ENCODE peak calls at places on chromosomes 12 and 14, in eight cellular contexts. One of them, this sample, is unnamed. For H3K9me3, the result is how much of the 10 kb centered on the place peaks cover.

GRCh38 chr12:119602695-119603094 is 9.1 kb downstream of the TMEM233 start:
- DNase-seq in right cardiac atrium: no peak
- DNase-seq in MM.1S: no peak
- DNase-seq in BE2C: no peak
- DNase-seq in neuronal stem cell: no peak
- DNase-seq in heart right ventricle: no peak
- DNase-seq in H1: no peak
- DNase-seq in ovary: no peak
- DNase-seq in this sample: no peak

GRCh38 chr14:32434880-32435279 is 105.8 kb downstream of the AKAP6 start:
- DNase-seq in right cardiac atrium: no peak
- DNase-seq in MM.1S: no peak
- DNase-seq in BE2C: no peak
- DNase-seq in neuronal stem cell: no peak
- DNase-seq in heart right ventricle: no peak
- DNase-seq in H1: no peak
- DNase-seq in ovary: no peak
- DNase-seq in this sample: no peak

GRCh38 chr14:29941401-29941800 is 13.8 kb upstream of the PRKD1 start:
- DNase-seq in right cardiac atrium: no peak
- DNase-seq in MM.1S: no peak
- DNase-seq in BE2C: no peak
- DNase-seq in neuronal stem cell: no peak
- DNase-seq in heart right ventricle: no peak
- DNase-seq in H1: no peak
- DNase-seq in ovary: no peak
- DNase-seq in this sample: no peak

GRCh38 chr12:30357712-30358111 is 338.0 kb downstream of the IPO8 start:
- DNase-seq in right cardiac atrium: no peak
- DNase-seq in MM.1S: no peak
- DNase-seq in BE2C: no peak
- DNase-seq in neuronal stem cell: no peak
- DNase-seq in heart right ventricle: no peak
- DNase-seq in H1: no peak
- DNase-seq in ovary: no peak
- DNase-seq in this sample: no peak

GRCh38 chr14:89258728-89259273 is 158.2 kb downstream of the FOXN3 start:
- DNase-seq in right cardiac atrium: no peak
- DNase-seq in MM.1S: no peak
- DNase-seq in BE2C: no peak
- DNase-seq in neuronal stem cell: no peak
- DNase-seq in heart right ventricle: no peak
- DNase-seq in H1: no peak
- DNase-seq in ovary: no peak
- DNase-seq in this sample: no peak

GRCh38 chr12:47782372-47782770 is 9.3 kb downstream of the SLC48A1 start:
- DNase-seq in right cardiac atrium: no peak
- DNase-seq in MM.1S: no peak
- DNase-seq in BE2C: no peak
- DNase-seq in neuronal stem cell: no peak
- DNase-seq in heart right ventricle: no peak
- DNase-seq in H1: no peak
- DNase-seq in ovary: no peak
- DNase-seq in this sample: no peak

GRCh38 chr12:1474567-1475153 is 119.7 kb downstream of the FBXL14 start:
- DNase-seq in right cardiac atrium: no peak
- DNase-seq in MM.1S: no peak
- DNase-seq in BE2C: no peak
- DNase-seq in neuronal stem cell: peak
- DNase-seq in heart right ventricle: no peak
- DNase-seq in H1: peak
- DNase-seq in ovary: no peak
- DNase-seq in this sample: no peak

GRCh38 chr14:105333613-105334364 is 19.2 kb downstream of the PACS2 start:
- DNase-seq in right cardiac atrium: peak
- DNase-seq in MM.1S: no peak
- DNase-seq in BE2C: peak
- DNase-seq in neuronal stem cell: no peak
- DNase-seq in heart right ventricle: no peak
- DNase-seq in H1: no peak
- DNase-seq in ovary: no peak
- DNase-seq in this sample: no peak

GRCh38 chr14:22400590-22401259 is 188.3 kb downstream of the DAD1 start:
- DNase-seq in right cardiac atrium: no peak
- DNase-seq in MM.1S: no peak
- DNase-seq in BE2C: no peak
- DNase-seq in neuronal stem cell: no peak
- DNase-seq in heart right ventricle: no peak
- DNase-seq in H1: no peak
- DNase-seq in ovary: no peak
- DNase-seq in this sample: no peak

GRCh38 chr12:33672879-33673577 is 233.4 kb upstream of the SYT10 start:
- DNase-seq in right cardiac atrium: no peak
- DNase-seq in MM.1S: no peak
- DNase-seq in BE2C: no peak
- DNase-seq in neuronal stem cell: no peak
- DNase-seq in heart right ventricle: no peak
- DNase-seq in H1: no peak
- DNase-seq in ovary: no peak
- DNase-seq in this sample: no peak

DNA sequence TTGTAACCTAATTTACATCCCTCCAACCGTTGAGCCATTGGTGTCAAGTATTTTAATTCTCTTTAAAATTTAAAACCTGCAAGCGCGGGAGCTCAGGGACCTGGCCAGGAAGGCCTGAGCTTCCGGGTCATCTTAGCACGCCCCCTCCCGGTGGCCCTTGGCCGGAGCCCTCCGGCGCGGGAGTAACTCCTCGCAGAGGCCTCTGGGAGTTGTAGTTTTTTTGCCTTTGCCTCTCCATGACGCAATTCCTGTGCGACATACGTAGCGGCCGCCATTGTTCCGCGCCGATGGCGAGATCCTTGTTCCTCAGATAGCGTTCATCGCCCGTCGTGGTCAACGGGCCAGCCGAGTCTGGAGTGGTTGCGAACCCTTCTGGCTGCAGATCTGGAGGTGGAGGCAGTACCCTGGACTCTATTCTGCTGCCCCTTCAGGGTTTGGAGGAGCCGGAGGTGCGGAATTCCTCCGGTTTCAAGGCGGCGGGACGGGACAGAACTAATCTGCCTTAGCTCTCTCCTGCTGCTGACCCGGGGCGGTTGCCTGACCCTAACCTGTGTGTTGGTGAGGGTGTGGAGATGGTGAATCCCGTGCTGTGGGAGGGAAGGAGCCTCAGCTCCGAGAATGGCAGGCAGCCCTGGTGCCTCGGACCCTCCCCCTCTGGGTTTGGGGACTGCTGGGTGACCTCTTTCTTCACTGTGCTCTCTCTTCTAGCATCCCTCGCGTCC is at the start of gene ZNF268:
- DNase-seq in right cardiac atrium: peak
- DNase-seq in MM.1S: peak
- DNase-seq in BE2C: peak
- DNase-seq in neuronal stem cell: peak
- DNase-seq in heart right ventricle: peak
- DNase-seq in H1: peak
- DNase-seq in ovary: peak
- DNase-seq in this sample: peak
- H3K9me3 ChIP-seq in right cardiac atrium: under half
- H3K9me3 ChIP-seq in MM.1S: under half
- H3K9me3 ChIP-seq in BE2C: under half
- H3K9me3 ChIP-seq in neuronal stem cell: half or more
- H3K9me3 ChIP-seq in heart right ventricle: half or more
- H3K9me3 ChIP-seq in H1: half or more
- H3K9me3 ChIP-seq in ovary: under half
- H3K9me3 ChIP-seq in this sample: half or more

GRCh38 chr12:130076126-130076525 is 86.1 kb upstream of the FZD10 start:
- DNase-seq in right cardiac atrium: no peak
- DNase-seq in MM.1S: no peak
- DNase-seq in BE2C: no peak
- DNase-seq in neuronal stem cell: no peak
- DNase-seq in heart right ventricle: no peak
- DNase-seq in H1: no peak
- DNase-seq in ovary: no peak
- DNase-seq in this sample: no peak

GRCh38 chr12:130074661-130075406 is 87.4 kb upstream of the FZD10 start:
- DNase-seq in right cardiac atrium: no peak
- DNase-seq in MM.1S: no peak
- DNase-seq in BE2C: no peak
- DNase-seq in neuronal stem cell: no peak
- DNase-seq in heart right ventricle: no peak
- DNase-seq in H1: no peak
- DNase-seq in ovary: no peak
- DNase-seq in this sample: no peak

GRCh38 chr12:130078852-130079251 is 83.4 kb upstream of the FZD10 start:
- DNase-seq in right cardiac atrium: no peak
- DNase-seq in MM.1S: no peak
- DNase-seq in BE2C: no peak
- DNase-seq in neuronal stem cell: no peak
- DNase-seq in heart right ventricle: no peak
- DNase-seq in H1: no peak
- DNase-seq in ovary: no peak
- DNase-seq in this sample: no peak

GRCh38 chr12:130075497-130076076 is 86.7 kb upstream of the FZD10 start:
- DNase-seq in right cardiac atrium: no peak
- DNase-seq in MM.1S: no peak
- DNase-seq in BE2C: no peak
- DNase-seq in neuronal stem cell: no peak
- DNase-seq in heart right ventricle: no peak
- DNase-seq in H1: no peak
- DNase-seq in ovary: no peak
- DNase-seq in this sample: no peak

GRCh38 chr12:130076752-130077151 is 85.5 kb upstream of the FZD10 start:
- DNase-seq in right cardiac atrium: no peak
- DNase-seq in MM.1S: no peak
- DNase-seq in BE2C: no peak
- DNase-seq in neuronal stem cell: no peak
- DNase-seq in heart right ventricle: no peak
- DNase-seq in H1: no peak
- DNase-seq in ovary: no peak
- DNase-seq in this sample: no peak
- H3K9me3 ChIP-seq in right cardiac atrium: under half
- H3K9me3 ChIP-seq in MM.1S: under half
- H3K9me3 ChIP-seq in BE2C: under half
- H3K9me3 ChIP-seq in neuronal stem cell: under half
- H3K9me3 ChIP-seq in heart right ventricle: under half
- H3K9me3 ChIP-seq in H1: under half
- H3K9me3 ChIP-seq in ovary: under half
- H3K9me3 ChIP-seq in this sample: under half

GRCh38 chr14:53161758-53162512 is 8.8 kb upstream of the DDHD1 start:
- DNase-seq in right cardiac atrium: no peak
- DNase-seq in MM.1S: no peak
- DNase-seq in BE2C: no peak
- DNase-seq in neuronal stem cell: no peak
- DNase-seq in heart right ventricle: no peak
- DNase-seq in H1: no peak
- DNase-seq in ovary: no peak
- DNase-seq in this sample: no peak
- H3K9me3 ChIP-seq in right cardiac atrium: under half
- H3K9me3 ChIP-seq in MM.1S: under half
- H3K9me3 ChIP-seq in BE2C: under half
- H3K9me3 ChIP-seq in neuronal stem cell: under half
- H3K9me3 ChIP-seq in heart right ventricle: under half
- H3K9me3 ChIP-seq in H1: under half
- H3K9me3 ChIP-seq in ovary: under half
- H3K9me3 ChIP-seq in this sample: under half

DNA sequence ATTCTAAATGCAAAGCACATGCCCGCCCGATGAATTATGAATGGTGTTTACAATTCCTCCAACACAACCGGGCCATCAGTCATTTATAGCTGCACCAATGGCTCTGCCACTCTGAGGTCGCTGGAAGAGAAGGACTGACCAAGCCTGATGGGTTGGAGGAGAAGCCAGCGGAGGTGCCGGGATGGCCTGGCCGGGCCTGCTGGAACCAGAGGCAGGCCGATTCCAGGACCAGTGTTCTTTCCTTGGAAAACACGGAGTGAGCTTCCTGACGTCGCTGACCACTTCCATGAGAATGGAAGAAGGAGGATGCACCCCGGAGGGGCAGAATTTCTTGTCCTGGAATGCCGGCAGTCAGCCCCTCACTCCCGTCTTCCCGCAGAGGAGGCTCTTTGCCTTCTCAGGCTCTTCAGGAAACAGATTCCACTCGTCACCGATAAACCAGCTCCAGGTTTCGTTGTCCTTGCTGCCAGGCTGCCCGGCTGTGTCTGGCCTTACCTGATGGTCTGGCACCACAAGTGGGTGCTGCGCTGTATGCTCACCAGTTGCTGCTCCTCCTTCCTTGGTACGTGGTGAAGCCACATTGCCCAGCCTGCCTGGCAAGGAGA is 358.5 kb upstream of the SFSWAP start:
- DNase-seq in right cardiac atrium: no peak
- DNase-seq in MM.1S: no peak
- DNase-seq in BE2C: no peak
- DNase-seq in neuronal stem cell: no peak
- DNase-seq in heart right ventricle: no peak
- DNase-seq in H1: no peak
- DNase-seq in ovary: no peak
- DNase-seq in this sample: no peak
- H3K9me3 ChIP-seq in right cardiac atrium: under half
- H3K9me3 ChIP-seq in MM.1S: under half
- H3K9me3 ChIP-seq in BE2C: under half
- H3K9me3 ChIP-seq in neuronal stem cell: under half
- H3K9me3 ChIP-seq in heart right ventricle: under half
- H3K9me3 ChIP-seq in H1: under half
- H3K9me3 ChIP-seq in ovary: under half
- H3K9me3 ChIP-seq in this sample: under half

DNA sequence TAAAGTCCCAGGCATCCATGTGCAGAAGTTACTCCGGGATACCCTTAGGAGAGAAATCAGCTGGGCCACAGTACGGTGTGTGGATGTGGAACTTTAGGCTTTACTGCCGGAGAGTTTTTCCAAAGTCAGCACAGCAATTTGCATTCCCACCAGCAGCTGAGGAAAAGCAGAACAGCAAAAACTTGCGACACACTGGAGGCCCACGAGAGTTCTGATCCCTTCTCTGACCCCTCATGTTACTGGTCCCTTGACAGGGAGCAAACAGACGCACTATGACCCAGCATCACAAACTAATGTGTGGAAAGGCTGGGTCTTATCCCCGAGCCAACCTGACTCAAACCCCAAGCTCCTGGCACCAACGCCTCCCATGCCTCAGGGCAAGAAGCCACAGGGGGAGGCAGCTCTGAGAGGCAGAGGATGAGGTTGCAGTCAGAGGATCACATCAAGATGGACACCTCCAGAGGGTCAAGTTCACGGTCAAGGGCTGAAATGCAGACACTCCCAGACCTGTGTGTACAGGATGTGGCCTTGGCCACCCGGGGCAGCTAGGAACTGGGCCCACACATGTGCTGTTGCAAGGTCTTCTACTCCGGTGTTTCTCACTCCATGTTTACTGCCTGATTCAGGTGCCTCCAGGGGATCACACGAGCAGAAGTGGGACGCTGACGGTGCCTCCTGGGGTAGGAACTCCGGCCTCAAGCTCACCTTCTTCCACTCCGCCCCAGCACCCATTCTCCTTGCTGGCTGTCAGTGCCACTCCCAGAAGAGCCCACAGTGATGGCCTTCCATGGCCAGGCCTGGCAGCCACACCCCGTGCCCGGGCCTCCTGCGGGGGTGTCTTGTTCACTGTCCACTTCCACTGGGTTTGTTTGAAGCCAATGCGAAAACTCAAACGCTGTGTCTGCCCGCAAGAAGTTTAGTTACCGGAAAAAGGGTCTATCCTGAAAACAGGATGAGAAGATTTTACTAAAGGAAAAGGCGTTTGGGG is 38.4 kb downstream of the CCDC88C start:
- DNase-seq in right cardiac atrium: peak
- DNase-seq in MM.1S: no peak
- DNase-seq in BE2C: no peak
- DNase-seq in neuronal stem cell: no peak
- DNase-seq in heart right ventricle: no peak
- DNase-seq in H1: no peak
- DNase-seq in ovary: no peak
- DNase-seq in this sample: no peak
- H3K9me3 ChIP-seq in right cardiac atrium: under half
- H3K9me3 ChIP-seq in MM.1S: under half
- H3K9me3 ChIP-seq in BE2C: under half
- H3K9me3 ChIP-seq in neuronal stem cell: under half
- H3K9me3 ChIP-seq in heart right ventricle: under half
- H3K9me3 ChIP-seq in H1: under half
- H3K9me3 ChIP-seq in ovary: under half
- H3K9me3 ChIP-seq in this sample: under half